ENCODE peak calls at places on chromosomes 2 and 18, in six cellular contexts. J is A549, V is endothelial cell of umbilical vein, R is HepG2, K is K562, E is GM12878. P is an unnamed sample.

GRCh38 chr18:27656167-27656778 is 471.2 kb upstream of the CHST9 start:
- DNase-seq in J (no peak), V (no peak), R (no peak), K (no peak), E (peak), P (no peak)

GRCh38 chr2:47403829-47404228 is 873 bp downstream of the MSH2 start:
- DNase-seq in J (peak), V (no peak), R (peak), K (peak), E (no peak), P (peak)

GRCh38 chr2:171811229-171811628 is 82.8 kb downstream of the SLC25A12 start:
- DNase-seq in J (peak), V (peak), R (peak), K (no peak), E (no peak), P (peak)

GRCh38 chr2:10007440-10007839 is 35.9 kb upstream of the KLF11 start:
- DNase-seq in J (no peak), V (no peak), R (no peak), K (no peak), E (no peak), P (no peak)

GRCh38 chr18:54822872-54823845 is 5.1 kb upstream of the RAB27B start:
- DNase-seq in J (peak), V (no peak), R (no peak), K (no peak), E (no peak), P (peak)

GRCh38 chr2:165008916-165009315 is 53.6 kb upstream of the SLC38A11 start:
- DNase-seq in J (no peak), V (no peak), R (no peak), K (no peak), E (no peak), P (no peak)

GRCh38 chr2:182636694-182637093 is 79.4 kb upstream of the DNAJC10 start:
- DNase-seq in J (no peak), V (no peak), R (no peak), K (no peak), E (no peak), P (no peak)

GRCh38 chr18:54112356-54112755 is 112.1 kb downstream of the MBD2 start:
- DNase-seq in J (no peak), V (no peak), R (no peak), K (no peak), E (no peak), P (no peak)

GRCh38 chr2:212915121-212915782 is 236.2 kb downstream of the IKZF2 start:
- DNase-seq in J (no peak), V (no peak), R (no peak), K (no peak), E (no peak), P (no peak)

GRCh38 chr18:9763157-9763556 is 55.1 kb downstream of the RAB31 start:
- DNase-seq in J (no peak), V (no peak), R (no peak), K (no peak), E (no peak), P (no peak)

GRCh38 chr2:109143214-109144187 is 14.5 kb downstream of the SH3RF3 start:
- DNase-seq in J (no peak), V (no peak), R (no peak), K (no peak), E (peak), P (no peak)

GRCh38 chr18:57915848-57916596 is 112.9 kb upstream of the ATP8B1 start:
- DNase-seq in J (no peak), V (no peak), R (peak), K (no peak), E (no peak), P (no peak)

GRCh38 chr2:178397002-178397605 is 53.9 kb downstream of the PRKRA start:
- DNase-seq in J (peak), V (peak), R (peak), K (peak), E (no peak), P (peak)

GRCh38 chr2:209121691-209122090 is 302.2 kb upstream of the MAP2 start:
- DNase-seq in J (no peak), V (no peak), R (no peak), K (no peak), E (peak), P (no peak)

GRCh38 chr18:44246001-44246400 is 434.7 kb upstream of the SETBP1 start:
- DNase-seq in J (no peak), V (no peak), R (no peak), K (no peak), E (no peak), P (peak)
- TF ChIP-seq MYC in J (no peak), V (no peak), R (no peak), K (no peak), E (no peak), P (no peak)

GRCh38 chr18:79318142-79318673 is 77.5 kb upstream of the NFATC1 start:
- DNase-seq in J (no peak), V (no peak), R (no peak), K (no peak), E (no peak), P (no peak)

GRCh38 chr18:79315589-79315988 is 80.1 kb upstream of the NFATC1 start:
- DNase-seq in J (no peak), V (no peak), R (no peak), K (no peak), E (no peak), P (no peak)

GRCh38 chr18:79321625-79322024 is 74.1 kb upstream of the NFATC1 start:
- DNase-seq in J (no peak), V (no peak), R (no peak), K (no peak), E (no peak), P (no peak)

GRCh38 chr18:79320216-79320615 is 75.5 kb upstream of the NFATC1 start:
- DNase-seq in J (no peak), V (no peak), R (no peak), K (no peak), E (no peak), P (no peak)

DNA sequence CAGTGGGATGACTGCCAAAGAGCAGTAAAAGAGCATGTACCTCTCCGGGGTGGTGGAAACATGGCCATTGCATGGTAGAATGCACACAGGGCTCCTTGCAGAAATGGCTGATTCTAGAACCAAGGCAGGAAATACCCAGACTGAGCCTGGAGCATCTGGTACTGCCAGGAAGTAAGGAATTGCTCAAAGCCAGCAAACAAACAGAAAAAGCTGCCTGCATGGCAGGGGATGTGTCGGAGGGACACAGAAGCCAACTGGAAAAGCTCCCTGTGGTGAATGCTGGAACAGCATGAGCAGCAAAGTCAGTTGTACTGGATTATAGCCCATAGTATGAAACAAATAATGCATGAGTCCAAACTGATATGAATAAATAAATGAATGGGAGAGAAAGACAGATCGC is 78.0 kb upstream of the NFATC1 start:
- DNase-seq in J (no peak), V (no peak), R (no peak), K (no peak), E (no peak), P (no peak)
- TF ChIP-seq CTCF in J (no peak), V (no peak), R (no peak), K (no peak), E (no peak), P (no peak)

DNA sequence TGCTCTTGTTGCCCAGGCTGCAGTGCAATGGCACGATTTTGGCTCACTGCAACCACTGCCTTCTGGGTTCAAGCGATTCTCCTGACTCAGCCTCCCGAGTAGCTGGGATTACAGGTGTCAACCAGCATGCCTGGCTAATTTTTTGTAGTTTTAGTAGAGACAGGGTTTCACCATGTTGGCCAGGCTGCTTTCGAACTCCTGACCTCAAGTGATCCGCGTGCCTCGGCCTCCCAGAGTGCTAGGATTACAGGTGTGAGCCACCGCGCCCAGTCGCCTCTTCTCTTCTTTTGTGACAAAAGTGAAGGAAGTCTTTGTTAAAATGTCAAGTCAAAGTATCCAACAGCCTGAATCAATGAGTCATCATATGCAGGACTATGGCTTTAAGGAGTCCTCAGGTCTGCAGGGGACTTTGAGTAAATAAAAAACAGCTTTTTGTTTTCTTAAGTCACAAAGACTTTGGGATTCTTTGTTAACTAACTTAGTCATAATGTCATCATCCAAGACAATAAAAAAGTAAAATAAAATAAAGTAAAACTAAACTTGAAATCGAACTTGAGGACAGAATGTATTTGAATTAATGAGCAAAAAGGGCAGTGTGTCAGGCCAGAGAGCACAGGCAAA is 1153.2 kb downstream of the SUCLG1 start:
- DNase-seq in J (no peak), V (no peak), R (no peak), K (no peak), E (no peak), P (no peak)
- TF ChIP-seq POLR2A in J (no peak), V (no peak), R (no peak), K (no peak), E (no peak), P (no peak)

DNA sequence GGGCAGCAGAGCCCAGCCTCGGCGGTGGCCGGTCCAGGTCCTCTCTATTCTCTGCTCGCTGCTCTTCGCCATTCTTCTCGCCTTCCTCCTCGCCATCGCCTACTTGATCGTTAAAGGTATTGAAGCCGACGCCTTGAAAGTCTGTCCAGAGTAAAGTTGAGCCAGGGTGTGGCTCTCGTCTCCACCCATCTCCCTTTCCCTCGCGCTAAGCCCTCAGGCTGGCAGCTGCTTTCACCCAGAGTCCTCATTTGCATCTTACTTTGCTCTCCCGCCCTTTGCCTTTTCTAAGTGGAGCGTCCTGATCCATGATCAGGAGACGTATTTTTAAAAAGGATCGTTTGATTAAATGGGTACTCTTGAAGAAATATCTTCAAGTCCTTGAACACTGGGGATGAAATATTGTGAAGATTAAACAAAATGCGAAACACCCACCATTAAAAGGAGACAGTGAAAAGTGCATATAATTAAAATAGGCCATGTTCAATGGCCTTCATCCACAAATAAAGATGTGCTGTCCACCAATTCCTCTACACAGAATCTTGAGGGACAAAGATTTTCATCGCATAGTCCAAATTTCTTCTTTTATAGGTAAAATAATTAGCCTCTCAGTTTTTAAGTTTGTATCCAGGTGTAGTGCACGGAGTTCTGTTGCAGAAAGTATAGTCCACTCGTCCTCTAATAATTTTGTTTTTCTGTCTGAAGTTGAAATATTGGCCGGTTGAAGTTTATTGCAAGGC is 657 bp downstream of the ARL6IP6 start:
- DNase-seq in J (peak), V (no peak), R (peak), K (no peak), E (peak), P (peak)
- TF ChIP-seq MYC in J (no peak), V (no peak), R (no peak), K (no peak), E (no peak), P (no peak)